ENCODE peak calls at places on chromosomes 11 and 22, in ten cellular contexts. One of them, this sample, is unnamed.
A peak's percentile ranks its signal among the peaks of the same experiment; 100 is the strongest.

GRCh38 chr11:96015911-96016565 is 92.1 kb upstream of the MTMR2 start:
- DNase-seq in tibial nerve: no peak
- DNase-seq in HCT116: no peak
- DNase-seq in transverse colon: no peak
- DNase-seq in esophagus squamous epithelium: no peak
- DNase-seq in K562: no peak
- DNase-seq in body of pancreas: no peak
- DNase-seq in sigmoid colon: no peak
- DNase-seq in IMR-90: no peak
- DNase-seq in spleen: no peak
- DNase-seq in this sample: no peak

GRCh38 chr22:40679249-40679963 is at the start of gene MCHR1:
- DNase-seq in K562: no peak
- DNase-seq in IMR-90: peak; percentile 14
- DNase-seq in body of pancreas: no peak
- DNase-seq in spleen: no peak
- DNase-seq in esophagus squamous epithelium: no peak
- DNase-seq in HCT116: no peak
- DNase-seq in transverse colon: no peak
- DNase-seq in sigmoid colon: no peak
- DNase-seq in tibial nerve: no peak
- DNase-seq in this sample: peak; percentile 17

GRCh38 chr11:45927332-45927683 is 4.9 kb downstream of the LARGE2 start:
- DNase-seq in sigmoid colon: peak; percentile 55
- DNase-seq in HCT116: no peak
- DNase-seq in K562: no peak
- DNase-seq in esophagus squamous epithelium: no peak
- DNase-seq in IMR-90: no peak
- DNase-seq in body of pancreas: peak; percentile 9
- DNase-seq in spleen: peak; percentile 78
- DNase-seq in tibial nerve: no peak
- DNase-seq in transverse colon: peak; percentile 7
- DNase-seq in this sample: no peak

GRCh38 chr11:121536116-121536515 is 83.3 kb upstream of the SORL1-AS1 start:
- DNase-seq in esophagus squamous epithelium: no peak
- DNase-seq in sigmoid colon: no peak
- DNase-seq in body of pancreas: no peak
- DNase-seq in spleen: no peak
- DNase-seq in HCT116: no peak
- DNase-seq in transverse colon: no peak
- DNase-seq in tibial nerve: no peak
- DNase-seq in IMR-90: no peak
- DNase-seq in K562: no peak
- DNase-seq in this sample: no peak

GRCh38 chr11:21514298-21514697 is 678.6 kb upstream of the ANO5 start:
- DNase-seq in IMR-90: no peak
- DNase-seq in esophagus squamous epithelium: no peak
- DNase-seq in HCT116: no peak
- DNase-seq in K562: peak; percentile 0
- DNase-seq in sigmoid colon: no peak
- DNase-seq in transverse colon: no peak
- DNase-seq in tibial nerve: no peak
- DNase-seq in body of pancreas: peak; percentile 20
- DNase-seq in spleen: no peak
- DNase-seq in this sample: peak; percentile 12

GRCh38 chr11:67664696-67665536 is 9.5 kb downstream of the ALDH3B2 start:
- DNase-seq in HCT116: no peak
- DNase-seq in spleen: no peak
- DNase-seq in sigmoid colon: no peak
- DNase-seq in IMR-90: no peak
- DNase-seq in transverse colon: no peak
- DNase-seq in K562: no peak
- DNase-seq in body of pancreas: peak; percentile 10
- DNase-seq in esophagus squamous epithelium: no peak
- DNase-seq in tibial nerve: no peak
- DNase-seq in this sample: no peak

GRCh38 chr11:129192150-129192549 is at the start of gene ARHGAP32:
- DNase-seq in HCT116: no peak
- DNase-seq in esophagus squamous epithelium: no peak
- DNase-seq in tibial nerve: no peak
- DNase-seq in IMR-90: no peak
- DNase-seq in sigmoid colon: no peak
- DNase-seq in transverse colon: peak; percentile 15
- DNase-seq in body of pancreas: no peak
- DNase-seq in K562: no peak
- DNase-seq in spleen: no peak
- DNase-seq in this sample: no peak

GRCh38 chr11:4098026-4098621 is 3.5 kb downstream of the RRM1 start:
- DNase-seq in K562: no peak
- DNase-seq in tibial nerve: no peak
- DNase-seq in esophagus squamous epithelium: no peak
- DNase-seq in transverse colon: no peak
- DNase-seq in sigmoid colon: no peak
- DNase-seq in body of pancreas: no peak
- DNase-seq in HCT116: no peak
- DNase-seq in spleen: no peak
- DNase-seq in IMR-90: peak; percentile 31
- DNase-seq in this sample: no peak

GRCh38 chr11:2590131-2590950 is 109.5 kb downstream of the KCNQ1OT1 start:
- DNase-seq in spleen: peak; percentile 44
- DNase-seq in body of pancreas: no peak
- DNase-seq in K562: no peak
- DNase-seq in IMR-90: no peak
- DNase-seq in tibial nerve: no peak
- DNase-seq in transverse colon: no peak
- DNase-seq in HCT116: no peak
- DNase-seq in sigmoid colon: no peak
- DNase-seq in esophagus squamous epithelium: no peak
- DNase-seq in this sample: peak; percentile 0

GRCh38 chr11:129861702-129862107 is 33.7 kb downstream of the NFRKB start:
- DNase-seq in sigmoid colon: no peak
- DNase-seq in transverse colon: peak; percentile 72
- DNase-seq in HCT116: peak; percentile 61
- DNase-seq in spleen: no peak
- DNase-seq in body of pancreas: peak; percentile 72
- DNase-seq in esophagus squamous epithelium: no peak
- DNase-seq in tibial nerve: peak; percentile 32
- DNase-seq in K562: no peak
- DNase-seq in IMR-90: peak; percentile 96
- DNase-seq in this sample: peak; percentile 97

DNA sequence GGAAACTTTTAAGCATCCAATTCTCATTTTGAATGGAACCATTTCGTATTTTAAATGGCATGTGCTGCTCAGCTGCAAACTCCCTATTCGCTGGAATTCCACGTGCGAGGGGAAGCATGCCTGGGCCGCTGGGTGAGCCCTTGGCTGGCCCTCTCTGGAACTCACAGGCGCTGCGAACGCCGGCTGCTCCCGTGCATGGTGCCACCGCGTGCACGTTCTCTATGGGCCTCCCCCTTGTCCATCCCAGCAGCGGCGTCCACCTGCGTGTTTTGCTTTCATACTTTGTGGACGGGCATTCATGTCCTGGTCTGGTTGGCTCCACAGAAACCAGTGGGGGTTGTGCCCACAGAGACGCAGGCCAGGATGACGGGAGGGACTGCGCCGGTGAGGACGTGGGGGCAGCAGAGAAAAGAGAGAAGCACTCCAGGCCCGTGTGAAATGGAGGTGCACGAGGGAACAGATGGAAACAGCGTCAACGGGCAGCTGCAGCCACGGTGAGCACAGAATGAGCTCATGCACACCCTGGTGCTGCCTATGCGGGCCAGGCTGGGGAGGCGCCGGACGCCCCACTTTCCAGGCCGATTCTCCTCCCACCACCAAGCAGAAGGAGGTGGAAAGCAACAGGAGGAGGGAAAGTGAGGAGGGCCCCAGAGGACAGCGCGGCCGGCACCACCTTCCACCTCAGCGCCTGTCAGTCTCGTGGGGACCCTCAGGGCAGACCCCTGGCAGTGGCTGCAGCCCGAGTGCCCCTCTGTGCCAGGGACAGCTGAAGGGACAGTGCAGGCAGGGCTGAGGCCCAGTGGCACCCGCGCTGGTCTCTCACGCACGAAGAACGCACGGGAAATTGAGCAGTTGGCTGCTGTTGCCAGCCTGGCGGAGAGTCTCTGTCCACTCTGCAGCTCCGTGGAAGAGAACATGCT is 29.1 kb downstream of the TOLLIP start:
- DNase-seq in spleen: peak; percentile 70
- DNase-seq in HCT116: no peak
- DNase-seq in body of pancreas: no peak
- DNase-seq in esophagus squamous epithelium: no peak
- DNase-seq in K562: no peak
- DNase-seq in sigmoid colon: no peak
- DNase-seq in tibial nerve: no peak
- DNase-seq in IMR-90: no peak
- DNase-seq in transverse colon: no peak
- DNase-seq in this sample: no peak
- TF ChIP-seq POLR2A in spleen: no peak
- TF ChIP-seq POLR2A in HCT116: no peak
- TF ChIP-seq POLR2A in body of pancreas: no peak
- TF ChIP-seq POLR2A in esophagus squamous epithelium: no peak
- TF ChIP-seq POLR2A in K562: no peak
- TF ChIP-seq POLR2A in sigmoid colon: no peak
- TF ChIP-seq POLR2A in tibial nerve: no peak
- TF ChIP-seq POLR2A in IMR-90: no peak
- TF ChIP-seq POLR2A in transverse colon: no peak
- TF ChIP-seq POLR2A in this sample: no peak

GRCh38 chr11:119121811-119122124 is 388 bp downstream of the HINFP start:
- DNase-seq in esophagus squamous epithelium: no peak
- DNase-seq in body of pancreas: no peak
- DNase-seq in HCT116: no peak
- DNase-seq in transverse colon: no peak
- DNase-seq in IMR-90: no peak
- DNase-seq in sigmoid colon: no peak
- DNase-seq in K562: no peak
- DNase-seq in spleen: no peak
- DNase-seq in tibial nerve: no peak
- DNase-seq in this sample: no peak

GRCh38 chr11:119125849-119126248 is 4.5 kb downstream of the HINFP start:
- DNase-seq in tibial nerve: no peak
- DNase-seq in IMR-90: no peak
- DNase-seq in body of pancreas: no peak
- DNase-seq in spleen: no peak
- DNase-seq in K562: peak; percentile 19
- DNase-seq in transverse colon: peak; percentile 64
- DNase-seq in esophagus squamous epithelium: no peak
- DNase-seq in HCT116: no peak
- DNase-seq in sigmoid colon: no peak
- DNase-seq in this sample: no peak

GRCh38 chr11:119130662-119131061 is 9.3 kb downstream of the HINFP start:
- DNase-seq in sigmoid colon: no peak
- DNase-seq in esophagus squamous epithelium: no peak
- DNase-seq in IMR-90: peak; percentile 43
- DNase-seq in HCT116: no peak
- DNase-seq in K562: no peak
- DNase-seq in spleen: no peak
- DNase-seq in tibial nerve: no peak
- DNase-seq in transverse colon: no peak
- DNase-seq in body of pancreas: no peak
- DNase-seq in this sample: no peak

GRCh38 chr11:119121008-119121810 is at the start of gene HINFP:
- DNase-seq in body of pancreas: peak; percentile 99
- DNase-seq in HCT116: peak; percentile 97
- DNase-seq in esophagus squamous epithelium: peak; percentile 97
- DNase-seq in K562: peak; percentile 99
- DNase-seq in spleen: peak; percentile 100
- DNase-seq in IMR-90: peak; percentile 98
- DNase-seq in sigmoid colon: peak; percentile 100
- DNase-seq in tibial nerve: peak; percentile 99
- DNase-seq in transverse colon: peak; percentile 100
- DNase-seq in this sample: peak; percentile 100

GRCh38 chr11:119126675-119127268 is 5.4 kb downstream of the HINFP start:
- DNase-seq in sigmoid colon: no peak
- DNase-seq in body of pancreas: no peak
- DNase-seq in spleen: no peak
- DNase-seq in transverse colon: no peak
- DNase-seq in HCT116: no peak
- DNase-seq in esophagus squamous epithelium: no peak
- DNase-seq in tibial nerve: no peak
- DNase-seq in K562: no peak
- DNase-seq in IMR-90: no peak
- DNase-seq in this sample: no peak
- H3K27ac ChIP-seq in sigmoid colon: peak overlapping the region; percentile 4
- H3K27ac ChIP-seq in body of pancreas: no peak overlapping the region
- H3K27ac ChIP-seq in spleen: no peak overlapping the region
- H3K27ac ChIP-seq in transverse colon: peak overlapping the region; percentile 55
- H3K27ac ChIP-seq in HCT116: peak overlapping the region; percentile 20
- H3K27ac ChIP-seq in esophagus squamous epithelium: peak overlapping the region; percentile 50
- H3K27ac ChIP-seq in tibial nerve: no peak overlapping the region
- H3K27ac ChIP-seq in K562: no peak overlapping the region
- H3K27ac ChIP-seq in IMR-90: no peak overlapping the region
- H3K27ac ChIP-seq in this sample: no peak overlapping the region

DNA sequence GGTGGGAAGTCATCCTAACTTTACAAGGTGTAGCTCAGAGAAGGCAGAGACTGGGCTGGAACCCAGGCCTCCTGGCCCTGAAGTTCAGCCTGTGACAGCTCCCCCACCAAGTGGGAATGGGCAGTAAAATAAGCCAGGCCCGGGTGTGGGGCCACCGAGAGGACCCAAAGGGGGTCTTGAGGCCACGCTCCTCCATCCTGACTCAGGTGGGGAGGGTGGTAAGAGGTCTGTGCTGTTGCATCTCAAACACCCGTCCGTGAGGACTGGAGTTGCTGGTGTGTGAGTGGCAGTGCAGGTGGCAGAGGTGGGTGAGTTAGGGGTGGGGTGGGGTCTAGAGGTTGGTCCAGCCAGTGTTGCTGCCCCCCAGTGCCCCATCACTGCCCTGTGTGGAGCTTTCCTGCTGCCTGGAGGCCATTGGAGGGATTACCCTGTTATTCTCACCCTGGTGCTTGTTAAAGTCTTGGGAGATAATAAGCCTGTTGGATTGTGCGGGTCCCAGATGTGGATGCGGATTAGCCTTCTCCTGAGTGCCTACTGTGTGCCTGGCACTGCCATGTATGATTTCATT is 12.7 kb downstream of the SERPINH1 start:
- DNase-seq in tibial nerve: no peak
- DNase-seq in IMR-90: no peak
- DNase-seq in body of pancreas: no peak
- DNase-seq in transverse colon: no peak
- DNase-seq in HCT116: no peak
- DNase-seq in sigmoid colon: no peak
- DNase-seq in K562: no peak
- DNase-seq in esophagus squamous epithelium: no peak
- DNase-seq in spleen: no peak
- DNase-seq in this sample: no peak
- TF ChIP-seq CTCF in tibial nerve: no peak
- TF ChIP-seq CTCF in IMR-90: peak; percentile 40
- TF ChIP-seq CTCF in body of pancreas: no peak
- TF ChIP-seq CTCF in transverse colon: no peak
- TF ChIP-seq CTCF in HCT116: peak; percentile 10
- TF ChIP-seq CTCF in sigmoid colon: no peak
- TF ChIP-seq CTCF in K562: peak; percentile 43
- TF ChIP-seq CTCF in esophagus squamous epithelium: no peak
- TF ChIP-seq CTCF in spleen: no peak
- TF ChIP-seq CTCF in this sample: no peak

DNA sequence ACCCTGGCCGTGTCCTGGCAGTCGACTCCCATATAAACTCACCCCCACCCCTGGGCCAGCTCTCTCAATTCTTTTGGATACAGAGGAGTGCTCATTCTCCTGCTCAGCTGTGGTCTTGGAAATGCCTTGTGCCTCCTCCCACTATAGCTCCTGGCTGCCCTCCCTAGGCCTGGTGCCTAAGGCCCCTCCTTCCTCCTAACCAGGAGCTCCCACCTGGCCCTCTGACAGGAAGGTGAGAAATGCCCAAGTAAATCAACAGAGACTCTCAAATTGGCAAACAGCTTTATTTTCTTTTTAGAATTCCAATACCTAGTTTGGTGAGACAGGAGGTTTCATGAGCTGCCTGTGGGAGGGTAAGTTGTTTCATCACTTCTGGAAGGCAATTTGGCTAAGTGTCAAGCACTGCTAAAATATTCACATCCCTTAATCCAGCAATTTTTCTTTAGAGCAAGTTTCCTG is 209.5 kb upstream of the ARHGAP20 start:
- DNase-seq in K562: no peak
- DNase-seq in body of pancreas: peak; percentile 28
- DNase-seq in transverse colon: no peak
- DNase-seq in sigmoid colon: peak; percentile 64
- DNase-seq in HCT116: no peak
- DNase-seq in tibial nerve: no peak
- DNase-seq in esophagus squamous epithelium: no peak
- DNase-seq in IMR-90: peak; percentile 50
- DNase-seq in spleen: no peak
- DNase-seq in this sample: peak; percentile 93
- TF ChIP-seq POLR2A in K562: no peak
- TF ChIP-seq POLR2A in body of pancreas: no peak
- TF ChIP-seq POLR2A in transverse colon: no peak
- TF ChIP-seq POLR2A in sigmoid colon: no peak
- TF ChIP-seq POLR2A in HCT116: no peak
- TF ChIP-seq POLR2A in tibial nerve: no peak
- TF ChIP-seq POLR2A in esophagus squamous epithelium: no peak
- TF ChIP-seq POLR2A in IMR-90: no peak
- TF ChIP-seq POLR2A in spleen: no peak
- TF ChIP-seq POLR2A in this sample: peak; percentile 26

This sample was measured in thyroid gland.